ENCODE peak calls at places on chromosome 6, in four cellular contexts. N is heart right ventricle, J is uterus, L is GM23338. T is an unnamed sample.

GRCh38 chr6:111129003-111129402 is 41.7 kb downstream of the SLC16A10 start:
- DNase-seq in N (peak; percentile 54), L (no peak), J (no peak), T (no peak)

GRCh38 chr6:154509421-154510143 is 903 bp downstream of the CNKSR3 start:
- DNase-seq in N (no peak), L (peak; percentile 52), J (peak; percentile 29), T (no peak)

GRCh38 chr6:170039156-170040114 is 251.4 kb downstream of the DLL1 start:
- DNase-seq in J (no peak), L (no peak), N (no peak), T (no peak)

GRCh38 chr6:63307581-63308246 is 12.1 kb downstream of the LGSN start:
- DNase-seq in L (peak; percentile 66), J (no peak), N (no peak), T (no peak)

GRCh38 chr6:108947114-108947854 is 99.1 kb downstream of the ARMC2 start:
- DNase-seq in N (peak; percentile 60), J (no peak), L (no peak), T (no peak)

GRCh38 chr6:96520851-96521115 is 823 bp upstream of the UFL1 start:
- DNase-seq in J (no peak), L (no peak), N (no peak), T (no peak)

GRCh38 chr6:36246511-36247268 is 23.2 kb upstream of the PNPLA1 start:
- DNase-seq in J (no peak), L (no peak), N (no peak), T (no peak)

GRCh38 chr6:42045538-42046460 is 4.5 kb upstream of the TAF8 start:
- DNase-seq in N (peak; percentile 90), J (peak; percentile 94), L (peak; percentile 84), T (no peak)

GRCh38 chr6:138654715-138655634 is 118.6 kb upstream of the CCDC28A start:
- DNase-seq in L (no peak), N (no peak), J (no peak), T (no peak)

GRCh38 chr6:15791401-15792137 is 128.7 kb upstream of the DTNBP1 start:
- DNase-seq in J (no peak), L (no peak), N (no peak), T (no peak)

GRCh38 chr6:1686117-1687098 is 76.7 kb downstream of the FOXC1 start:
- DNase-seq in J (no peak), N (peak; percentile 36), L (peak; percentile 32), T (no peak)

GRCh38 chr6:119856136-119856535 is 506.6 kb upstream of the MAN1A1 start:
- DNase-seq in J (no peak), L (no peak), N (no peak), T (no peak)

GRCh38 chr6:138013949-138014348 is 93.3 kb downstream of the PERP start:
- DNase-seq in J (no peak), L (no peak), N (no peak), T (no peak)

GRCh38 chr6:20943036-20943627 is 408.9 kb downstream of the CDKAL1 start:
- DNase-seq in J (no peak), N (no peak), L (no peak), T (no peak)

GRCh38 chr6:106908386-106908840 is 66.1 kb downstream of the CD24 start:
- DNase-seq in L (no peak), N (no peak), J (no peak), T (no peak)

GRCh38 chr6:89021629-89022028 is 58.2 kb upstream of the RNGTT start:
- DNase-seq in L (peak; percentile 87), J (no peak), N (no peak), T (no peak)

GRCh38 chr6:104601756-104602155 is 258.0 kb downstream of the HACE1 start:
- DNase-seq in L (peak; percentile 4), N (no peak), J (no peak), T (no peak)

GRCh38 chr6:139888691-139889122 is 514.3 kb upstream of the CITED2 start:
- DNase-seq in J (no peak), N (no peak), L (peak; percentile 91), T (no peak)

GRCh38 chr6:160756021-160756420 is 54.0 kb downstream of the PLG start:
- DNase-seq in L (no peak), N (no peak), J (no peak), T (no peak)

GRCh38 chr6:14759976-14760672 is 485.7 kb upstream of the JARID2 start:
- DNase-seq in J (no peak), L (no peak), N (no peak), T (no peak)

GRCh38 chr6:132054525-132054924 is 103.4 kb upstream of the CCN2 start:
- DNase-seq in L (no peak), N (no peak), J (no peak), T (no peak)

GRCh38 chr6:41921712-41921998 is 356 bp downstream of the BYSL start:
- DNase-seq in J (no peak), N (no peak), L (no peak), T (no peak)

GRCh38 chr6:138817799-138818198 is 21.9 kb downstream of the ECT2L start:
- DNase-seq in J (no peak), N (no peak), L (peak; percentile 91), T (no peak)

GRCh38 chr6:41470341-41471063 is 75.7 kb upstream of the FOXP4 start:
- DNase-seq in N (no peak), L (peak; percentile 70), J (peak; percentile 50), T (no peak)

GRCh38 chr6:166904101-166904746 is 52.1 kb downstream of the RNASET2 start:
- DNase-seq in L (peak; percentile 56), J (no peak), N (no peak), T (peak; percentile 62)

GRCh38 chr6:157471895-157472686 is 91.1 kb downstream of the ZDHHC14 start:
- DNase-seq in N (no peak), J (no peak), L (no peak), T (no peak)

GRCh38 chr6:24865161-24865560 is 66.4 kb upstream of the ARMH2 start:
- DNase-seq in N (no peak), L (no peak), J (no peak), T (no peak)

GRCh38 chr6:105566503-105566902 is 163.6 kb upstream of the PREP start:
- DNase-seq in N (no peak), J (no peak), L (no peak), T (no peak)

GRCh38 chr6:109695468-109695867 is 4.4 kb downstream of the FIG4 start:
- DNase-seq in N (no peak), L (peak; percentile 62), J (no peak), T (no peak)

GRCh38 chr6:87210979-87211378 is 55.6 kb downstream of the ZNF292 start:
- DNase-seq in L (no peak), J (no peak), N (no peak), T (no peak)

GRCh38 chr6:131658287-131658686 is 21.2 kb downstream of the ENPP3 start:
- DNase-seq in J (no peak), N (no peak), L (no peak), T (no peak)

GRCh38 chr6:53646606-53647005 is 18.9 kb downstream of the KLHL31 start:
- DNase-seq in N (no peak), L (no peak), J (no peak), T (no peak)

GRCh38 chr6:123589317-123589716 is 47.4 kb downstream of the TRDN start:
- DNase-seq in L (no peak), N (no peak), J (no peak), T (no peak)

GRCh38 chr6:37473364-37474095 is 26.2 kb downstream of the CCDC167 start:
- DNase-seq in J (no peak), L (no peak), N (peak; percentile 77), T (no peak)

GRCh38 chr6:143158113-143158581 is 97.5 kb downstream of the AIG1 start:
- DNase-seq in N (no peak), L (no peak), J (no peak), T (no peak)
- H3K27ac ChIP-seq in N (no peak overlapping the region), L (no peak overlapping the region), J (no peak overlapping the region), T (no peak overlapping the region)

DNA sequence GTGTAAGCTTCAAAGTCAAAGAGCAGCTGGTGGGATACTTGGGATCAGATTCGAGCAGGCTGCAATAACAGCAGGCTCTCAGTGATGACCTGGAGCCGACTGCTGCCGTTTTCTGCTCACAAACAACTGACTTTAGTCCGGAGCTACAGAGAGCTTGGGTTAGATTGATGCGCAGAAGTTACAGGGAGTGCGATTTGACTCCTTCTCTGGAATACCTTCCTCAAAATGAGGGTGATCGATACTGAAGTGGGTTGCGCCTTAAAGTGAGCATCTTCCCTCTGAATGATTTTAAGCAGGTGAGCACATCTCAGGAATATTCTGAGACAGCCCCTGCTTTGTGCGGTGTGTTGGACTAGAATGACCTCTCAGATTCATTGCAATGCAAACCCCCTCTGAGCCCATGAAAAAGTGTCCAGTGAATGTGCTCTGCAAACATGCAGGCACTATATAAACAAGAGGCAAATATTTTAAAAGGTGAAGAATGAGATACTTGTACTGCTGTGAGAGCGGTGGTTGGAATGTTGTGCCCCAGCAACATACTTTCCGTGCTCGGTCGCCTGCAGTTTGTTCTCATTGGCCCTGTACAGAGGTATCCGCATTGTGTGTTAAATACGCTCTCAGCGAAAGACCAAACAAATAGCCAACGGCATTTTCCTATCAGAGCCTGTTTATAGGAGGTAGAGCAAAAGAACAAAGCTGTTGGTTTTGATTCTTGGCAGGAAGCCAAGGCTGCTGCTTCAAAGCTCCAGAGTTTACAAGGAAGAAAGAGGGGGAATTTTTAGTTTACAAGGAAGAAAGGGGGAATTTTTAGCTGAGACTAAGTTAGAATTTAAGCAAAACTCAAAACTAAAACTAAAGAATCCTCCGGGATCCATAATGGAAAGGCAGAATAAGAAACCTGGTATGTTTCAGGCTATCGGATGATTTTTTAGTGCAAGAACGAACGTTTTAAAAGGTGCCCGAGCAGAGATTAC is 67.7 kb downstream of the PHACTR2 start:
- DNase-seq in L (peak; percentile 72), J (peak; percentile 42), N (peak; percentile 52), T (no peak)
- H3K27ac ChIP-seq in L (peak overlapping the region; percentile 93), J (peak overlapping the region; percentile 82), N (peak overlapping the region; percentile 56), T (peak overlapping the region; percentile 46)

DNA sequence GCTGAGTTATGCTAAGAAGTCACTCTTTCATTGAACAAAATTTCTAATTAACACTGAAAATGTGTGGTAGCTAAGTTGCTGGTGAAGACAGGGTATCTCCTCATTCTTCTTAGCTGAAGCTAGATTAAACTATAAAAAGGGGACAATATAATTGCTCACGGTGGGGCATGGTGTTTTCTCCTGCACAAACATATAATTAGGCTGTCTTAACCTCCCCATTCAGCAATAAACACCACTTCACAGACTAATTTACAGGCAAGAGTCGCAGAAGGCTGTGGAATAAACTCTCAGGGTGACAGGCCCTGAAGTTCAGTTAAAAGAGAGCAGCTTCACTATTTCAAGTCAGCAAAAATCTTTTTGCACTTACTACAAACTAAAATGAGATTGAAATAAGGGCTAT is 338.9 kb upstream of the NT5E start:
- DNase-seq in J (no peak), N (no peak), L (no peak), T (no peak)
- H3K27ac ChIP-seq in J (peak overlapping the region; percentile 44), N (no peak overlapping the region), L (no peak overlapping the region), T (no peak overlapping the region)

GRCh38 chr6:144883915-144884314 is 598.8 kb downstream of the UTRN start:
- DNase-seq in J (no peak), N (no peak), L (no peak), T (no peak)

GRCh38 chr6:144882425-144882824 is 597.3 kb downstream of the UTRN start:
- DNase-seq in L (no peak), N (no peak), J (no peak), T (no peak)

GRCh38 chr6:144886682-144887081 is 601.5 kb downstream of the UTRN start:
- DNase-seq in J (no peak), N (no peak), L (no peak), T (no peak)

GRCh38 chr6:144888621-144889020 is 603.5 kb downstream of the UTRN start:
- DNase-seq in L (no peak), N (no peak), J (no peak), T (no peak)

DNA sequence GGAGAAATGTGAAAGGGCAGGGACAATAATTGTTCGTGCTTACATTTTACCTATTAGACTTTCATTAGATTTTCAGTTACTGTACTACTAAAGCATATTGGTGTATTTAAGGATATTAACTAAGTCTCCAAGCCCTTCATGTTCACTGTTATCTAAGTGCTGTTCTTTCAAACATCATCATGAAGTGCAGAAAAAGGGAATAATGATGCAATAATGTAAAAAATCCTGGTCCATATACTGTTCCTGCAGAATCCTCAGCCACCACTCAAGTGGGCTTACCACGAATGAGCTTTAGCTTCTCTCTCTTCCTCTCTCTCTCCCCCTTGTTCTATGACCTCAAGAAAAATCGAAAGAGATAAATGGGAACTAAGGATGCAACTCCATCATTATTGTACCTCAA is 600.7 kb downstream of the UTRN start:
- DNase-seq in J (no peak), N (no peak), L (no peak), T (no peak)
- H3K27ac ChIP-seq in J (no peak overlapping the region), N (no peak overlapping the region), L (no peak overlapping the region), T (no peak overlapping the region)

T was measured in caudate nucleus.